ENCODE peak calls at places on chromosome 17, in five cellular contexts. B, D, P, U and G are unnamed samples.
A peak's percentile ranks its signal among the peaks of the same experiment; 100 is the strongest.

GRCh38 chr17:77286641-77287431 is 146.1 kb downstream of the SEC14L1 start:
- DNase-seq in P (peak; percentile 41), U (no peak), D (no peak), B (peak; percentile 90), G (no peak)

GRCh38 chr17:63928172-63928666 is 3.9 kb downstream of the CD79B start:
- DNase-seq in B (no peak), P (no peak), D (no peak), U (no peak), G (no peak)

GRCh38 chr17:17749025-17749772 is 67.9 kb downstream of the RAI1 start:
- DNase-seq in U (peak; percentile 24), D (no peak), P (peak; percentile 61), B (no peak), G (peak; percentile 58)

GRCh38 chr17:72349508-72350472 is 229.0 kb downstream of the SOX9 start:
- DNase-seq in B (no peak), P (no peak), U (peak; percentile 12), D (no peak), G (no peak)

GRCh38 chr17:78237403-78238012 is 6.1 kb downstream of the TMEM235 start:
- DNase-seq in D (no peak), U (peak; percentile 85), B (no peak), P (no peak), G (peak; percentile 54)

GRCh38 chr17:67594115-67594878 is 123.4 kb upstream of the NOL11 start:
- DNase-seq in B (no peak), D (no peak), P (no peak), U (no peak), G (no peak)

GRCh38 chr17:77495575-77495974 is 354.8 kb downstream of the SEC14L1 start:
- DNase-seq in D (no peak), P (no peak), B (peak; percentile 41), U (no peak), G (no peak)

GRCh38 chr17:42519546-42520444 is 16.2 kb upstream of the NAGLU start:
- DNase-seq in D (no peak), U (peak; percentile 61), B (peak; percentile 83), P (peak; percentile 85), G (no peak)

GRCh38 chr17:78736526-78737079 is 45.5 kb downstream of the CYTH1 start:
- DNase-seq in P (no peak), B (peak; percentile 87), D (no peak), U (no peak), G (peak; percentile 62)

GRCh38 chr17:42459983-42460300 is 1.3 kb downstream of the ATP6V0A1 start:
- DNase-seq in U (no peak), P (peak; percentile 69), D (no peak), B (no peak), G (peak; percentile 83)

GRCh38 chr17:55420776-55421178 is 858 bp downstream of the MMD start:
- DNase-seq in P (no peak), D (no peak), U (peak; percentile 35), B (peak; percentile 55), G (peak; percentile 59)

GRCh38 chr17:35891273-35891672 is 11.1 kb upstream of the CCL5 start:
- DNase-seq in D (no peak), P (no peak), B (no peak), U (no peak), G (no peak)

GRCh38 chr17:7988750-7989178 is 13.7 kb upstream of the GUCY2D start:
- DNase-seq in D (no peak), B (no peak), U (peak; percentile 35), P (peak; percentile 73), G (peak; percentile 97)

GRCh38 chr17:79272666-79273219 is 198.1 kb downstream of the ENGASE start:
- DNase-seq in D (no peak), B (no peak), U (peak; percentile 9), P (no peak), G (no peak)